ENCODE peak calls at places on chromosomes 7 and 10, in six cellular contexts. K, H, Y, N, A and O are unnamed samples.

GRCh38 chr7:84674236-84674913 is 479.8 kb upstream of the SEMA3A start:
- DNase-seq in K (no peak), H (no peak), Y (no peak), N (no peak), A (no peak), O (no peak)

GRCh38 chr7:20350996-20351692 is 20.4 kb downstream of the ITGB8 start:
- DNase-seq in K (no peak), H (no peak), Y (no peak), N (no peak), A (no peak), O (no peak)

GRCh38 chr10:117539271-117539876 is 3.2 kb upstream of the EMX2 start:
- DNase-seq in K (no peak), H (no peak), Y (no peak), N (no peak), A (no peak), O (no peak)

GRCh38 chr7:16708496-16708895 is 45.1 kb upstream of the TSPAN13 start:
- DNase-seq in K (no peak), H (no peak), Y (no peak), N (no peak), A (no peak), O (no peak)

GRCh38 chr10:36725581-36726520 is 399.5 kb upstream of the ANKRD30A start:
- DNase-seq in K (peak; percentile 86), H (no peak), Y (peak; percentile 73), N (peak; percentile 92), A (peak; percentile 30), O (peak; percentile 17)

GRCh38 chr7:20539201-20539600 is 76.3 kb upstream of the ABCB5 start:
- DNase-seq in K (no peak), H (peak; percentile 7), Y (no peak), N (no peak), A (no peak), O (no peak)

GRCh38 chr10:75303045-75303777 is 67.5 kb upstream of the COMTD1 start:
- DNase-seq in K (no peak), H (no peak), Y (no peak), N (no peak), A (no peak), O (no peak)

GRCh38 chr7:127158659-127159058 is 94.1 kb downstream of the GRM8 start:
- DNase-seq in K (no peak), H (no peak), Y (peak; percentile 10), N (no peak), A (no peak), O (no peak)

GRCh38 chr7:108239501-108240225 is 109.5 kb upstream of the LAMB4 start:
- DNase-seq in K (no peak), H (no peak), Y (no peak), N (no peak), A (no peak), O (no peak)

GRCh38 chr10:73905256-73906018 is 5.5 kb upstream of the PLAU start:
- DNase-seq in K (no peak), H (no peak), Y (no peak), N (no peak), A (no peak), O (no peak)

GRCh38 chr10:37747081-37747480 is 110.3 kb downstream of the ZNF248 start:
- DNase-seq in K (no peak), H (no peak), Y (no peak), N (no peak), A (no peak), O (no peak)

GRCh38 chr10:117260094-117260493 is 19.2 kb downstream of the SLC18A2 start:
- DNase-seq in K (peak; percentile 41), H (peak; percentile 31), Y (peak; percentile 77), N (no peak), A (no peak), O (no peak)

GRCh38 chr7:16930958-16931357 is 49.2 kb upstream of the AGR3 start:
- DNase-seq in K (no peak), H (no peak), Y (no peak), N (no peak), A (no peak), O (no peak)

GRCh38 chr7:835491-836401 is 3.5 kb downstream of the SUN1 start:
- DNase-seq in K (no peak), H (peak; percentile 72), Y (no peak), N (no peak), A (no peak), O (no peak)

GRCh38 chr10:96700477-96701099 is 19.7 kb downstream of the PIK3AP1 start:
- DNase-seq in K (no peak), H (peak; percentile 86), Y (no peak), N (no peak), A (no peak), O (no peak)

GRCh38 chr7:28890137-28890536 is 68.0 kb downstream of the TRIL start:
- DNase-seq in K (peak; percentile 95), H (no peak), Y (no peak), N (no peak), A (no peak), O (no peak)

GRCh38 chr7:113159746-113160339 is 41.5 kb upstream of the SMIM30 start:
- DNase-seq in K (peak; percentile 59), H (peak; percentile 24), Y (peak; percentile 56), N (peak; percentile 4), A (peak; percentile 3), O (no peak)

GRCh38 chr7:20741801-20742200 is 44.9 kb downstream of the SP8 start:
- DNase-seq in K (no peak), H (no peak), Y (no peak), N (no peak), A (no peak), O (no peak)

GRCh38 chr7:99597762-99598501 is at the start of gene TMEM225B:
- DNase-seq in K (peak; percentile 46), H (no peak), Y (no peak), N (no peak), A (no peak), O (no peak)

GRCh38 chr7:76191783-76192240 is 9.9 kb upstream of the SRRM3 start:
- DNase-seq in K (peak; percentile 79), H (peak; percentile 20), Y (peak; percentile 12), N (no peak), A (peak; percentile 40), O (no peak)

GRCh38 chr10:15222511-15222910 is 54.0 kb upstream of the NMT2 start:
- DNase-seq in K (no peak), H (no peak), Y (no peak), N (no peak), A (no peak), O (no peak)

GRCh38 chr10:114367676-114368391 is 36.5 kb downstream of the AFAP1L2 start:
- DNase-seq in K (no peak), H (no peak), Y (no peak), N (no peak), A (no peak), O (no peak)

GRCh38 chr7:99143853-99144672 is at the start of gene SMURF1:
- DNase-seq in K (peak; percentile 61), H (peak; percentile 50), Y (peak; percentile 89), N (no peak), A (no peak), O (peak; percentile 52)

DNA sequence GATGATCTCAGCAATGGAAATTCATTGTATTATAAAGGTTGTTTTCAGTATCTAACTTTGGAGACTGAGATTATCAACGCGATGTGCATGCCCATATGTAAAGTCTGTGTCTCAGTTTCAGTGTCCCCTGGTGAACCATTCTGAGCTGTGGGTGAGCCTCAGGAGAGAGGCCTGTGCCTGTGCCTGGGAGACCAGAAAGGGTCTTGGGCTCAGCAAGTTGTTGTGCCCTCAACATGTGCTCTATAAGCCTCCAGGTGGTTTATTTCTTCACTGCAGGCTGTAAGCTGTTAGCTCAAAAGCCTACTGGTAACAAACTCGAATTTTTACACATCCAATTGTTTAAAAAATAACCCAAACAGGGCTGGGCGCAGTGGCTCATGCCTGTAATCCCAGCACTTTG is 151.9 kb downstream of the PKD1L1 start:
- DNase-seq in K (no peak), H (no peak), Y (no peak), N (no peak), A (no peak), O (no peak)
- TF ChIP-seq CTCF in K (no peak), H (no peak), Y (no peak), N (no peak), A (no peak), O (no peak)

DNA sequence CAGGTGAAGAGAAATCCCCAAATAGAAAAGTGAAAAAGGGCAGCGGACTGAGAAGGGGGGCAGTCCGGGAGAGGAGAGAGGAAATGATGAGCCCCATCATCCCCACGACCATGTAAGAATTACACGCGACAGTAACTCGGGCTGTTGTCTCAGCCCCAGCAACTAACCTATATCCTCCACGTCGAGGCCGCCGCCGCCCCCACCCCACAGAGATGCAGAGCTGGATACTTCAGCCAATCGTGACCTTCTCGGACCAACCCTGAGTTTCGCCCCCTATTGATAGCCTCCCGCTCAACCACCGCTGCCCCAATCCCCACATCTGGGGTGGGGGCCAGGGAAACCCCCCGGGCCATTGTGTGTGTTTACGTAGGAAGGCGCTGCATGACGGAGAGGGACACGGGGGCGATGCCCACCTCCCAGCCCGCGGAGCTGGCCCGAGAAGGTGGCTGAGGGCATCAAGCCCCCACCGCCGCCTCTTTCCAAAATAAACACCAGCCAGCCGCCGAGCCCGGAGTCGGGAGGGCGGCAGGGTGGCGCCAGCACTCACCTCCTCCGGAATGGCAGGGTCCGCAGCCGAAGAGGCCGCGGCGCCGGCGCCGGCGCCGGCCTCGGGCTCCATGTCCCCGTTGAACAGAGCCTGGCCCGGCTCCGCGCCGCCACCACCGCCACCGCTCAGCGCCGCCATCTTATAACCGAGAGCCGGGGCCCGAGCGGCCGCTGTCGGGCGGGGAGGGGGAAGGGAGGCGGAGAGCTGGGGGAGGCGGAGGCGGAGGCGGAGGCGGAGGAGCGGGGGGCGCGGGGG is 509 bp downstream of the BRAF start:
- DNase-seq in K (peak; percentile 84), H (peak; percentile 63), Y (peak; percentile 82), N (peak; percentile 14), A (peak; percentile 37), O (peak; percentile 52)
- TF ChIP-seq CTCF in K (peak; percentile 63), H (no peak), Y (peak; percentile 49), N (peak; percentile 49), A (peak; percentile 45), O (peak; percentile 57)

DNA sequence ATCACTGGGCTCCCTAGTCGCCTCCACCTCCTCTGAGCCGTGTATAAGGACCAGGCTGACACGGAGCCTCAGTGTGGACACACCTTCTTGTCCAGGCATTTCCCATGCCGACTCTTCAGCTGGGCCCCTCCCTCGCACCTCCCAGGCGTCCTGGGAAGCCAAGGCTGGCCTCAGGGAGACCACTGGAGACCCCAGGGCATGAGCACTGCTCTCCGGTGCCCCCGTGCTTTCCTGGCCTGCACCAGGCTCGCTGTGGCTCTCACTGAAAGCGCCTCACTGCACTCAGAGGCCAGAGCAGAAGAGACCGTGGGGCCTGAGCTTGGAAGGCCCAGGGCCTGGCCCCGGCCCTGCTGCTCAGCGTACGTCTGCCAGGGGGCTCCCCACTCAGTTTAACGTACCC is 31.4 kb downstream of the LRRC27 start:
- DNase-seq in K (no peak), H (no peak), Y (no peak), N (no peak), A (no peak), O (no peak)
- TF ChIP-seq CTCF in K (peak; percentile 36), H (no peak), Y (no peak), N (no peak), A (no peak), O (no peak)

GRCh38 chr7:158706273-158706704 is 1.7 kb upstream of the NCAPG2 start:
- DNase-seq in K (no peak), H (no peak), Y (no peak), N (no peak), A (no peak), O (no peak)

GRCh38 chr7:158702944-158703343 is 1.7 kb downstream of the NCAPG2 start:
- DNase-seq in K (no peak), H (no peak), Y (no peak), N (no peak), A (no peak), O (no peak)

GRCh38 chr7:158705234-158705890 is 758 bp upstream of the NCAPG2 start:
- DNase-seq in K (no peak), H (no peak), Y (peak; percentile 11), N (no peak), A (no peak), O (no peak)

GRCh38 chr7:158706710-158707590 is 2.3 kb upstream of the NCAPG2 start:
- DNase-seq in K (no peak), H (no peak), Y (no peak), N (no peak), A (no peak), O (no peak)

GRCh38 chr7:158704524-158705233 is at the start of gene NCAPG2:
- DNase-seq in K (peak; percentile 97), H (peak; percentile 98), Y (peak; percentile 99), N (peak; percentile 91), A (peak; percentile 83), O (peak; percentile 97)
- TF ChIP-seq CTCF in K (no peak), H (no peak), Y (no peak), N (no peak), A (peak; percentile 6), O (no peak)